ENCODE peak calls at places on chromosome 9, in six cellular contexts. T is OCI-LY7, K is BJ, J is dorsolateral prefrontal cortex, O is IMR-90, X is fibroblast of the aortic adventitia. B is an unnamed sample.

GRCh38 chr9:108643756-108644510 is 211.9 kb downstream of the ACTL7B start:
- DNase-seq in T (no peak), K (no peak), J (no peak), O (no peak), X (no peak), B (no peak)

GRCh38 chr9:23380821-23381220 is 445.2 kb downstream of the ELAVL2 start:
- DNase-seq in T (no peak), K (no peak), J (no peak), O (no peak), X (no peak), B (no peak)

GRCh38 chr9:123725389-123725788 is 204.5 kb downstream of the DENND1A start:
- DNase-seq in T (no peak), K (peak), J (peak), O (peak), X (peak), B (no peak)

GRCh38 chr9:2267171-2267740 is 252.1 kb downstream of the SMARCA2 start:
- DNase-seq in T (no peak), K (peak), J (no peak), O (no peak), X (peak), B (no peak)

GRCh38 chr9:13993482-13994267 is 320.3 kb downstream of the NFIB start:
- DNase-seq in T (no peak), K (no peak), J (no peak), O (no peak), X (no peak), B (no peak)

GRCh38 chr9:135782946-135783345 is 81.0 kb downstream of the KCNT1 start:
- DNase-seq in T (no peak), K (no peak), J (no peak), O (no peak), X (no peak), B (no peak)

GRCh38 chr9:97696025-97696822 is 916 bp downstream of the XPA start:
- DNase-seq in T (peak), K (no peak), J (no peak), O (peak), X (peak), B (no peak)

GRCh38 chr9:134052491-134052890 is 15.3 kb downstream of the BRD3 start:
- DNase-seq in T (no peak), K (no peak), J (no peak), O (no peak), X (no peak), B (no peak)

GRCh38 chr9:114180701-114181582 is 25.6 kb downstream of the COL27A1 start:
- DNase-seq in T (no peak), K (no peak), J (no peak), O (peak), X (peak), B (no peak)

GRCh38 chr9:106038266-106039001 is 344.1 kb downstream of the TMEM38B start:
- DNase-seq in T (no peak), K (no peak), J (no peak), O (no peak), X (no peak), B (no peak)

GRCh38 chr9:133415107-133415506 is 2.7 kb downstream of the REXO4 start:
- DNase-seq in T (no peak), K (no peak), J (no peak), O (no peak), X (no peak), B (no peak)

GRCh38 chr9:120735415-120736126 is 21.3 kb upstream of the MEGF9 start:
- DNase-seq in T (peak), K (no peak), J (no peak), O (peak), X (peak), B (no peak)

GRCh38 chr9:137804908-137805356 is 72.7 kb upstream of the CACNA1B start:
- DNase-seq in T (no peak), K (no peak), J (no peak), O (peak), X (no peak), B (no peak)

GRCh38 chr9:132006657-132007370 is 72.9 kb downstream of the MED27 start:
- DNase-seq in T (no peak), K (no peak), J (no peak), O (peak), X (peak), B (peak)

GRCh38 chr9:131446276-131446675 is 52.4 kb downstream of the PRRC2B start:
- DNase-seq in T (no peak), K (no peak), J (no peak), O (no peak), X (no peak), B (no peak)

GRCh38 chr9:99666571-99666970 is 155.1 kb upstream of the NR4A3 start:
- DNase-seq in T (peak), K (no peak), J (no peak), O (no peak), X (no peak), B (no peak)

GRCh38 chr9:68706579-68707201 is 1.6 kb downstream of the PIP5K1B start:
- DNase-seq in T (peak), K (no peak), J (no peak), O (no peak), X (no peak), B (peak)

GRCh38 chr9:124854161-124854560 is 901 bp downstream of the WDR38 start:
- DNase-seq in T (no peak), K (no peak), J (no peak), O (no peak), X (no peak), B (no peak)

GRCh38 chr9:127658431-127658830 is 46.4 kb downstream of the STXBP1 start:
- DNase-seq in T (no peak), K (no peak), J (no peak), O (no peak), X (no peak), B (no peak)

GRCh38 chr9:89886281-89886700 is 281.5 kb downstream of the GADD45G start:
- DNase-seq in T (no peak), K (peak), J (no peak), O (no peak), X (no peak), B (no peak)

GRCh38 chr9:35749515-35750255 is 598 bp downstream of the RGP1 start:
- DNase-seq in T (peak), K (no peak), J (peak), O (no peak), X (peak), B (peak)

GRCh38 chr9:92527832-92528536 is 7.8 kb downstream of the ECM2 start:
- DNase-seq in T (no peak), K (no peak), J (no peak), O (no peak), X (no peak), B (no peak)

GRCh38 chr9:127485995-127486394 is 34.7 kb downstream of the LRSAM1 start:
- DNase-seq in T (no peak), K (no peak), J (no peak), O (no peak), X (no peak), B (no peak)

GRCh38 chr9:3525088-3525835 is 539 bp downstream of the RFX3 start:
- DNase-seq in T (no peak), K (no peak), J (no peak), O (no peak), X (no peak), B (peak)

GRCh38 chr9:130713286-130713975 is 19.9 kb downstream of the EXOSC2 start:
- DNase-seq in T (peak), K (no peak), J (no peak), O (peak), X (peak), B (peak)

GRCh38 chr9:135045264-135046155 is 42.0 kb upstream of the OLFM1 start:
- DNase-seq in T (no peak), K (no peak), J (peak), O (no peak), X (no peak), B (no peak)

GRCh38 chr9:20188616-20189212 is 399.9 kb upstream of the SLC24A2 start:
- DNase-seq in T (no peak), K (no peak), J (no peak), O (no peak), X (no peak), B (no peak)

GRCh38 chr9:91865041-91865440 is 85.0 kb downstream of the ROR2 start:
- DNase-seq in T (no peak), K (no peak), J (no peak), O (no peak), X (no peak), B (no peak)

GRCh38 chr9:87119328-87119881 is 172.1 kb upstream of the GAS1 start:
- DNase-seq in T (no peak), K (peak), J (no peak), O (peak), X (peak), B (no peak)

GRCh38 chr9:116628706-116629105 is 58.4 kb upstream of the TRIM32 start:
- DNase-seq in T (no peak), K (no peak), J (no peak), O (no peak), X (no peak), B (no peak)

GRCh38 chr9:89781838-89782237 is 177.0 kb downstream of the GADD45G start:
- DNase-seq in T (peak), K (no peak), J (no peak), O (no peak), X (no peak), B (peak)

GRCh38 chr9:36867672-36868471 is 166.2 kb downstream of the PAX5 start:
- DNase-seq in T (no peak), K (no peak), J (no peak), O (no peak), X (no peak), B (no peak)

GRCh38 chr9:137294684-137295312 is 7.3 kb downstream of the NRARP start:
- DNase-seq in T (no peak), K (no peak), J (no peak), O (peak), X (peak), B (no peak)

GRCh38 chr9:68804911-68805889 is 100.2 kb downstream of the PIP5K1B start:
- DNase-seq in T (no peak), K (no peak), J (no peak), O (no peak), X (no peak), B (no peak)

GRCh38 chr9:35487066-35487465 is 2.8 kb upstream of the RUSC2 start:
- DNase-seq in T (no peak), K (no peak), J (no peak), O (no peak), X (no peak), B (no peak)

GRCh38 chr9:131701434-131701781 is 38.5 kb downstream of the RAPGEF1 start:
- DNase-seq in T (no peak), K (no peak), J (no peak), O (no peak), X (no peak), B (no peak)

GRCh38 chr9:31740705-31741104 is 643.7 kb upstream of the ACO1 start:
- DNase-seq in T (no peak), K (no peak), J (no peak), O (no peak), X (no peak), B (no peak)

GRCh38 chr9:113708821-113709713 is 167.0 kb upstream of the ZNF618 start:
- DNase-seq in T (no peak), K (no peak), J (no peak), O (no peak), X (no peak), B (no peak)

GRCh38 chr9:110886832-110887231 is 151.4 kb downstream of the LPAR1 start:
- DNase-seq in T (no peak), K (no peak), J (no peak), O (peak), X (peak), B (no peak)

GRCh38 chr9:109857337-109857736 is 77.3 kb downstream of the PALM2AKAP2 start:
- DNase-seq in T (no peak), K (no peak), J (no peak), O (peak), X (no peak), B (no peak)

GRCh38 chr9:109861499-109861898 is 81.5 kb downstream of the PALM2AKAP2 start:
- DNase-seq in T (no peak), K (peak), J (peak), O (peak), X (peak), B (no peak)

GRCh38 chr9:109861918-109862317 is 81.9 kb downstream of the PALM2AKAP2 start:
- DNase-seq in T (no peak), K (no peak), J (no peak), O (no peak), X (peak), B (no peak)

GRCh38 chr9:109856785-109857184 is 76.8 kb downstream of the PALM2AKAP2 start:
- DNase-seq in T (no peak), K (no peak), J (peak), O (peak), X (no peak), B (no peak)

GRCh38 chr9:109859447-109859846 is 79.4 kb downstream of the PALM2AKAP2 start:
- DNase-seq in T (no peak), K (no peak), J (no peak), O (no peak), X (no peak), B (no peak)
- TF ChIP-seq CTCF in T (peak), K (peak), J (no peak), O (peak), X (peak), B (peak)

GRCh38 chr9:126219717-126220116 is 106.9 kb upstream of the MVB12B start:
- DNase-seq in T (no peak), K (no peak), J (no peak), O (no peak), X (no peak), B (no peak)
- TF ChIP-seq CTCF in T (no peak), K (no peak), J (no peak), O (no peak), X (no peak), B (no peak)

GRCh38 chr9:18149457-18150011 is 324.4 kb upstream of the ADAMTSL1 start:
- DNase-seq in T (no peak), K (no peak), J (no peak), O (peak), X (peak), B (no peak)
- TF ChIP-seq CTCF in T (no peak), K (no peak), J (no peak), O (peak), X (no peak), B (no peak)

DNA sequence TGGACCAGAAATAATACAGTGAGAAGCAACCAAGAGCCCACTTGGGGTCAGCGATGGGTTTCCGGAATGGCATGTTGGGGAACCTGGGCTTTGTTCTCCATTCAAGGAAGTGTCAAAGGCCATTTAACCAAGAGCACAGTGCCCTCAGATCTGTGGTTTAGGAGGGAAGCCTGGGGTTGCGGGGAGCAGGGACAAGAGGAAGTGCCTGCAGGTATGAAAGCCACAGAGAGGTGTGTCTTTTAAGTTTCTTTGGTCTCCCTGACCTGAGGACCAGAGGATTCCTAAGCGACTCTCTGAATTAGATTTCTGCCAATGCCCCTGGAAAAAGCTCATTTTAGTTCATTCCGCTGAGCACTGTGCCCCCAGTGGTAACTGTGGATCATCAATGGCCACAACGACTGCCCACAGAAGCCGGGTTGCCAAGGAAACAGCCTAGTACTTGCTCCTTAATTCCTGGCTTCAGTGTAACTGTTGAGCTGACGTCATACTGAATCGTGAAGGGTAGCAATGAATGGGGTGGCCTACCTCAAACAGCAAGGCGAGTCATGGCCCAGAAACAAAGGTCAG is 107.3 kb upstream of the SPIN1 start:
- DNase-seq in T (no peak), K (no peak), J (peak), O (peak), X (peak), B (no peak)
- TF ChIP-seq CTCF in T (no peak), K (no peak), J (no peak), O (no peak), X (no peak), B (no peak)

GRCh38 chr9:79944991-79945390 is 373.2 kb downstream of the TLE4 start:
- DNase-seq in T (no peak), K (no peak), J (no peak), O (no peak), X (no peak), B (no peak)
- TF ChIP-seq CTCF in T (no peak), K (no peak), J (no peak), O (no peak), X (no peak), B (no peak)

B was measured in GM10248.